ENCODE peak calls at places on chromosomes 12 and 14, in six cellular contexts. S is hepatocyte, W is neural progenitor cell, G is GM23338, Z is MM.1S, M is HCT116. D is an unnamed sample.

GRCh38 chr12:1992732-1993131 is 11.5 kb downstream of the DCP1B start:
- DNase-seq in Z (no peak), G (no peak), S (no peak), M (no peak), W (no peak), D (peak; percentile 25)

GRCh38 chr12:56677680-56678079 is 10.4 kb downstream of the PTGES3 start:
- DNase-seq in W (no peak), Z (peak; percentile 40), G (no peak), M (no peak), S (no peak), D (no peak)

GRCh38 chr12:1473418-1473817 is 121.0 kb downstream of the FBXL14 start:
- DNase-seq in G (no peak), S (no peak), Z (no peak), W (no peak), M (no peak), D (no peak)

GRCh38 chr12:132433641-132434395 is 56.1 kb upstream of the FBRSL1 start:
- DNase-seq in W (no peak), M (no peak), S (no peak), G (no peak), Z (no peak), D (peak; percentile 73)

GRCh38 chr12:102816816-102817434 is 100.1 kb downstream of the PAH start:
- DNase-seq in Z (peak; percentile 19), S (peak; percentile 65), M (peak; percentile 18), G (peak; percentile 67), W (peak; percentile 56), D (peak; percentile 51)

GRCh38 chr12:22409071-22409951 is 74.8 kb upstream of the ST8SIA1 start:
- DNase-seq in S (peak; percentile 6), W (no peak), M (no peak), Z (no peak), G (no peak), D (no peak)

GRCh38 chr14:41449057-41449456 is 157.6 kb upstream of the LRFN5 start:
- DNase-seq in M (no peak), G (no peak), Z (no peak), S (no peak), W (no peak), D (no peak)

GRCh38 chr14:57732886-57733285 is 133.0 kb downstream of the SLC35F4 start:
- DNase-seq in W (no peak), Z (no peak), S (peak; percentile 33), G (no peak), M (no peak), D (peak; percentile 53)

GRCh38 chr12:15274561-15274967 is 47.7 kb upstream of the PTPRO start:
- DNase-seq in W (no peak), Z (no peak), M (no peak), G (no peak), S (peak; percentile 19), D (peak; percentile 79)

GRCh38 chr12:8911606-8912268 is 2.6 kb upstream of the PHC1 start:
- DNase-seq in G (peak; percentile 88), S (no peak), Z (no peak), W (no peak), M (no peak), D (peak; percentile 4)
- TF ChIP-seq EZH2 in G (no peak), S (no peak), Z (no peak), W (no peak), M (no peak), D (no peak)

GRCh38 chr12:64029013-64029857 is 184.7 kb downstream of the SRGAP1 start:
- DNase-seq in M (no peak), S (no peak), Z (no peak), W (no peak), G (no peak), D (no peak)
- H3K27ac ChIP-seq in M (no peak overlapping the region), S (no peak overlapping the region), Z (no peak overlapping the region), W (no peak overlapping the region), G (no peak overlapping the region), D (no peak overlapping the region)

GRCh38 chr12:127779301-127780045 is 487.5 kb upstream of the TMEM132C start:
- DNase-seq in Z (no peak), S (no peak), M (no peak), G (no peak), W (no peak), D (peak; percentile 11)
- TF ChIP-seq EZH2phosphoT487 in Z (no peak), S (no peak), M (no peak), G (no peak), W (no peak), D (no peak)

DNA sequence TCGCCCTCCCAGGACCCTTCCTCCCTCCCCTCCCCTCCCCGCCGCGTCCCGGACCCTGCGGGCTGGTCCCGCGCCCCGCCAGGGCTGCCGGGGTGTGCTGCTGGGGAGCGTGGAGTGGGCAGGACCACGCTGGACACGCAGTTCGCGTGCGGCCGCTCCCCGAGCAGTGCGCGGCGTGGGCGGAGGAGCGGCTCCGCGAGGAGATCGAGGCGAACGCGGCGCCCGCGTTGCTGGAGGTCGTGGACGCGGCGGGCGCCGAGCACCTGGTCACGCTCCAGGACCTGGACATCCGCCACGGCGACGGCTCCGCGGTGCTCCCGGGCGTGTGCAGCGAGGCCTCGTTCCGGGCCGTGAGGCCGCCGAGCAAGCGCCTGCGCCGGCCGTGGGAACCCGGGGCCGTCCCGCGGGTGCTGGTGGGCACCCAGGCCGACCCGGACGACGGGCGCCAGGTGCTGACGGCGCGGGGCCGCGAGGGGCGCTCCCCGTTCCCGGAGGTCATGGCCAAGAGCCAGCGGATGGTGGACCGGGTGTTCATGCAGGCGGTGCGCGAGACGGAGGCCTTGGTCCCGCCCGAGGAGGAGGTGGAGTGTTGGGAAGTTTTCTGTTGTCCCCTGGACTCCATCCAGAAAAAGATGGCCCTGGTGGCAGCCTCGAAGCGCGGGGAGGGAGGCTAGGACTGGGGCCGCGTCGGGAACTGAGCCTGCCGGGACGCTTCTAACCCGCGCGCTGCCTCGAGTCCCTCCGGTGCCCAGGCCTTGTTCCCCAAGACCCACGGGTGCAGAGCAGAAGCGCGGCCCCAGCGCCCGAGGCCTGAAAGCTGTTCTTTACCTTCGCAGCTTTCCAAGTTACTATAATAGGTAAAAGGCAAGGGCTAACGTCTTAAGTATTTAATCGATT is 54.7 kb upstream of the EIF5 start:
- DNase-seq in G (peak; percentile 63), M (no peak), Z (no peak), W (peak; percentile 42), S (no peak), D (no peak)
- TF ChIP-seq EZH2 in G (peak; percentile 75), M (no peak), Z (no peak), W (peak; percentile 83), S (no peak), D (no peak)

GRCh38 chr14:70000601-70001000 is 121.4 kb downstream of the SMOC1 start:
- DNase-seq in G (no peak), W (no peak), M (no peak), Z (no peak), S (no peak), D (no peak)
- H3K27ac ChIP-seq in G (no peak overlapping the region), W (no peak overlapping the region), M (no peak overlapping the region), Z (no peak overlapping the region), S (no peak overlapping the region), D (peak overlapping the region; percentile 71)

GRCh38 chr12:131196220-131196619 is 242.5 kb downstream of the ADGRD1 start:
- DNase-seq in S (no peak), W (no peak), M (no peak), Z (no peak), G (no peak), D (no peak)

GRCh38 chr12:131192951-131193350 is 239.2 kb downstream of the ADGRD1 start:
- DNase-seq in W (no peak), Z (no peak), M (no peak), S (no peak), G (no peak), D (no peak)

GRCh38 chr12:131190965-131191364 is 237.3 kb downstream of the ADGRD1 start:
- DNase-seq in S (no peak), W (no peak), G (no peak), M (no peak), Z (no peak), D (no peak)

GRCh38 chr12:131195796-131196195 is 242.1 kb downstream of the ADGRD1 start:
- DNase-seq in Z (no peak), M (no peak), G (no peak), S (no peak), W (no peak), D (no peak)

DNA sequence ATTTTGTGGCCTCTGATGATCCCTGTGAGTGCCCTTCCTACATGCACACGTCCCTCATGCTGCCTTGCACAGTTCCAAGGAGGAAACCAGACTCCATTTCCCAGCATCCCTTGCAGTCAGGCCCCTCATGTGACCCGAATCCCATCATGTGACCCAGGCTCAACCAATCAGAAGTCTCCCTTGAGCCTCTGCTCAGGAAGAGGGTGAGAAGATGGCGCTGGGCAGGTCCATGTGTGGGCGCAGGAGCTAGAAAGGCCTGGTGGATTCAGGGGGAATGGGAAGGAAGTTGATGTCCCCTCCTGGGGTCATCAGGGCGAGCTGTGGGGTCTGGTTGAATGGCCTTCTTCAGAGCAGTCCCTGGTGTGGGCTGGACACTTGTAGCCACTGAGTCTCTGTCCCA is 240.5 kb downstream of the ADGRD1 start:
- DNase-seq in W (no peak), S (no peak), Z (no peak), M (peak; percentile 24), G (no peak), D (no peak)
- TF ChIP-seq EZH2phosphoT487 in W (no peak), S (no peak), Z (no peak), M (no peak), G (no peak), D (no peak)

GRCh38 chr12:6764011-6764828 is 1.9 kb upstream of the PTMS start:
- DNase-seq in G (peak; percentile 99), M (peak; percentile 99), Z (peak; percentile 91), W (peak; percentile 97), S (peak; percentile 95), D (peak; percentile 92)

GRCh38 chr12:6763380-6763779 is 2.8 kb upstream of the PTMS start:
- DNase-seq in M (no peak), G (no peak), Z (no peak), W (no peak), S (no peak), D (no peak)

GRCh38 chr12:6765634-6766581 is at the start of gene PTMS:
- DNase-seq in W (peak; percentile 94), G (peak; percentile 94), S (peak; percentile 91), M (peak; percentile 83), Z (no peak), D (peak; percentile 78)

GRCh38 chr12:6766651-6767300 is 613 bp downstream of the PTMS start:
- DNase-seq in M (no peak), W (peak; percentile 89), Z (peak; percentile 69), S (peak; percentile 93), G (peak; percentile 93), D (peak; percentile 68)

DNA sequence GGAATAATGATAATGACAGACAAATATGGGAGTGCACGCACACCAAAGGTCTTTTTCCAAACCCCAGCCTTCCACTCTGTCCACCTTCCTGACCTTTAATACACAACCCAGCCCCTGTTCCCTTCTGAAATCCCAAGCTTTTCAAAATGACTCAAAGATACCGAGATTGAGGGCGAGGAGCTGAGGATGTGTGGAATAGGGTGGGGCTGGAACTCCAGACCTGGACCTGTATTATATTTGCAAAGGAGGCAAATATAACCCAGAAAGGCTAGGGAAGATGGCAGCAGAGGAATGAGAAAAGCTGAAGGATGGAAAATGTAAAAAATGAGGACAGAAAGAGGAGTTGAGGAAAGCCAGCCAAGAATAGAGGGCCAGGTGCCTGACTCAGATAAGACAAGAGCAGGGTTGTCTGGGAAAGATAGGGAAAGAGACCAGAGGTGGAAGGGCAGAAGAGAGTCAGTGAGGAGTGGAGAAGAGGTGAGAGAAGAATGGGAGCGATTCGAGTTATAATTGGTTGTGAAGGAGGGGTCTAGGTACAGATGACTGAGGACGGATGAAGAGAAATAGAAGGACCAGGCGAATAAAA is 1.0 kb upstream of the PTMS start:
- DNase-seq in W (peak; percentile 41), S (no peak), G (no peak), M (no peak), Z (no peak), D (peak; percentile 9)
- TF ChIP-seq EZH2 in W (no peak), S (no peak), G (no peak), M (no peak), Z (no peak), D (no peak)

D was measured in PC-3.